ENCODE peak calls at places on chromosomes 4 and X, in nine cellular contexts. D, U, Y, T, K, A, F, R and Q are unnamed samples.

GRCh38 chr4:86592553-86593249 is 1.4 kb upstream of the PTPN13 start:
- DNase-seq in D (peak), U (peak), Y (no peak), T (no peak), K (no peak), A (peak), F (peak), R (no peak), Q (no peak)

GRCh38 chr4:1360423-1361283 is 13.6 kb downstream of the UVSSA start:
- DNase-seq in D (no peak), U (no peak), Y (no peak), T (peak), K (peak), A (peak), F (no peak), R (peak), Q (no peak)

GRCh38 chrX:43958529-43958928 is 14.7 kb downstream of the NDP start:
- DNase-seq in D (peak), U (peak), Y (no peak), T (peak), K (no peak), A (peak), F (peak), R (no peak), Q (peak)

GRCh38 chrX:13125188-13125587 is 80.8 kb upstream of the FAM9C start:
- DNase-seq in D (no peak), U (no peak), Y (no peak), T (no peak), K (no peak), A (no peak), F (no peak), R (no peak), Q (no peak)

GRCh38 chr4:151957163-151957562 is 196.4 kb upstream of the GATB start:
- DNase-seq in D (no peak), U (peak), Y (no peak), T (no peak), K (no peak), A (peak), F (no peak), R (no peak), Q (no peak)

GRCh38 chr4:84691170-84691691 is 108.3 kb downstream of the CDS1 start:
- DNase-seq in D (peak), U (no peak), Y (no peak), T (peak), K (no peak), A (peak), F (peak), R (no peak), Q (no peak)

GRCh38 chr4:153465922-153466636 is at the start of gene TMEM131L:
- DNase-seq in D (peak), U (peak), Y (peak), T (peak), K (peak), A (peak), F (no peak), R (peak), Q (peak)

GRCh38 chr4:54098375-54098774 is 1.6 kb upstream of the GSX2 start:
- DNase-seq in D (no peak), U (peak), Y (no peak), T (no peak), K (no peak), A (no peak), F (no peak), R (no peak), Q (no peak)

GRCh38 chr4:41723286-41723685 is 25.2 kb downstream of the PHOX2B start:
- DNase-seq in D (no peak), U (no peak), Y (no peak), T (no peak), K (no peak), A (no peak), F (no peak), R (no peak), Q (no peak)

GRCh38 chrX:18220786-18221185 is at the start of gene BEND2:
- DNase-seq in D (no peak), U (no peak), Y (no peak), T (no peak), K (no peak), A (no peak), F (no peak), R (no peak), Q (no peak)

GRCh38 chrX:15142084-15142715 is 127.7 kb downstream of the ASB9 start:
- DNase-seq in D (peak), U (no peak), Y (no peak), T (no peak), K (no peak), A (no peak), F (peak), R (no peak), Q (no peak)

GRCh38 chr4:128770807-128771206 is 38.7 kb upstream of the JADE1 start:
- DNase-seq in D (no peak), U (no peak), Y (no peak), T (no peak), K (no peak), A (no peak), F (no peak), R (no peak), Q (no peak)

GRCh38 chr4:168433576-168433975 is 46.7 kb downstream of the DDX60L start:
- DNase-seq in D (peak), U (no peak), Y (no peak), T (no peak), K (no peak), A (no peak), F (peak), R (no peak), Q (no peak)

GRCh38 chrX:124232523-124233201 is 99.8 kb upstream of the TEX13D start:
- DNase-seq in D (peak), U (no peak), Y (no peak), T (no peak), K (no peak), A (no peak), F (peak), R (no peak), Q (no peak)

GRCh38 chr4:89226665-89227572 is 80.7 kb downstream of the GPRIN3 start:
- DNase-seq in D (peak), U (peak), Y (peak), T (peak), K (no peak), A (peak), F (peak), R (peak), Q (peak)

GRCh38 chr4:108943971-108944370 is 181.1 kb upstream of the ETNPPL start:
- DNase-seq in D (no peak), U (no peak), Y (no peak), T (no peak), K (no peak), A (no peak), F (no peak), R (no peak), Q (no peak)

GRCh38 chrX:41449138-41449537 is 2.0 kb downstream of the NYX start:
- DNase-seq in D (no peak), U (no peak), Y (no peak), T (no peak), K (no peak), A (no peak), F (no peak), R (no peak), Q (no peak)
- H3K4me3 ChIP-seq in D (no peak), U (no peak), Y (peak), T (no peak), K (no peak), A (no peak), F (no peak), R (peak), Q (no peak)

DNA sequence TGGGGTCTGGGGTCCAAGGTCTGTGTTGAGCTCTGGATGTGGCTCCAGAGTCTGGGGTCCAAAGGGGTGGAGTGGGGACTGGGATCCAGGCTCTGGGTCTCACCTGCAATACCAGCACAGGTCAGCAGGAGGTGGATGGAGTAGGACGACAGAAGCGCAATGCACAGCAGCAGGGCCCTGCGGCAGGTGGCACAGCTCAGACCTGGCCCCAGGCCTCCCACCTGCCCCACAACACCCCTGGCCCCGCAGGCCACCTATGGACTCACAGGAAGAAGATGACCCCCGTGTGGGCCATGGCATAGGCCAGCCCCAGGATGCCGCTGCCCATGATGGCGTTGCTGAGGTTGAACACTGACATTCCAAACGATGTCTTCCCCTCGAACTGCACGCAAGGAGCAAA is 3.4 kb downstream of the SLC38A5 start:
- DNase-seq in D (no peak), U (no peak), Y (no peak), T (peak), K (no peak), A (no peak), F (no peak), R (no peak), Q (peak)
- TF ChIP-seq CTCF in D (no peak), U (peak), Y (no peak), T (peak), K (no peak), A (peak), F (peak), R (no peak), Q (peak)

GRCh38 chrX:133630362-133630761 is 215.1 kb upstream of the GPC4 start:
- DNase-seq in D (no peak), U (no peak), Y (no peak), T (no peak), K (no peak), A (no peak), F (no peak), R (no peak), Q (no peak)
- H3K4me3 ChIP-seq in D (no peak), U (no peak), Y (no peak), T (no peak), K (no peak), A (no peak), F (no peak), R (no peak), Q (no peak)

GRCh38 chr4:185867770-185868169 is 55.8 kb upstream of the SORBS2 start:
- DNase-seq in D (no peak), U (no peak), Y (no peak), T (no peak), K (no peak), A (no peak), F (no peak), R (no peak), Q (no peak)
- TF ChIP-seq CTCF in D (no peak), U (no peak), Y (no peak), T (no peak), K (no peak), A (no peak), F (no peak), R (no peak), Q (no peak)

GRCh38 chr4:76197971-76198410 is 15.6 kb downstream of the SCARB2 start:
- DNase-seq in D (peak), U (peak), Y (peak), T (peak), K (peak), A (peak), F (no peak), R (peak), Q (peak)

GRCh38 chr4:76197001-76197743 is 16.5 kb downstream of the SCARB2 start:
- DNase-seq in D (no peak), U (no peak), Y (no peak), T (no peak), K (no peak), A (peak), F (no peak), R (no peak), Q (no peak)

GRCh38 chr4:76200771-76201224 is 12.8 kb downstream of the SCARB2 start:
- DNase-seq in D (no peak), U (no peak), Y (no peak), T (peak), K (no peak), A (no peak), F (no peak), R (peak), Q (peak)

GRCh38 chr4:76199664-76200211 is 13.9 kb downstream of the SCARB2 start:
- DNase-seq in D (no peak), U (no peak), Y (no peak), T (peak), K (no peak), A (peak), F (no peak), R (no peak), Q (peak)

DNA sequence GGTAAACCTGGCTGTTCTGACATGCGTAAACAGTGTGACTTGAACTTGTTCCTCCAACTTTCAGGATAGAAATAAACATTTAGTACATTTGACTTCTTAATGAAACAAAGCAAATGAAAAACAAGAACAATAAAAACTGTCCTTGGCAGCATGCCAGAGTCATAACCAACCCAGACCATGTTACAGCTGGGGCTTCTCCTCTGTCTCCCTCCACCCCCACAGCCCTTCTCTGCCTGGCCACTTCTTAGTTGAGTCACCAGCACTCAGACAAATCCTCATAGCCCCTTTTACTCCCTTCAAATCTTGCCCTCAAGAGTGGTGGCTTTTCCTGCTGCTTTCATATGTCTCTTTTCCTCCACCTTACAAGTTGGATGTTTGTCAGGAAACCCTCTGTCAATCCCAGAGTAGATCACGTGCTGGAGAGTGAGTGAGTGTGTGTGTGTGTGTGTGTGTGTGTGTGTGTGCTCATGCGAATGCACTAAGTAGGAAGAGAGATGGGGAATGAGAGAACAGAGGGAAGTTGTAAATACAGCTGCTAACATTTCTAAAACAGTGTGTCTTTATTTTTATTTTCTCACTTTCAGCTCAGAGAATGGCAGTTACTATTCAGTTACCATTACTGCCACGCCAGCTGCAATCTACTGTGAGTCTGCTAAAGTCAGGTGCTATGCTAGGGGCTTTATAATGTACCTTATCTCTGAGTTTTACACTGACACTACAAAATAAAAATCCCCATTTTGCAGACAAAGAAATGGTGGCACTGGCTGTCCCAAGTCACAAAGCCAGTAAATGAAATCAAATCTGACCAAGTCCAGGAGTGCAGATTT is 15.0 kb downstream of the SCARB2 start:
- DNase-seq in D (peak), U (peak), Y (peak), T (peak), K (no peak), A (peak), F (peak), R (no peak), Q (peak)
- H3K4me3 ChIP-seq in D (no peak), U (no peak), Y (peak), T (no peak), K (no peak), A (no peak), F (no peak), R (peak), Q (no peak)

GRCh38 chr4:78951862-78952472 is 12.7 kb upstream of the PAQR3 start:
- DNase-seq in D (peak), U (peak), Y (no peak), T (peak), K (no peak), A (no peak), F (peak), R (no peak), Q (peak)

GRCh38 chr4:78949735-78950134 is 10.5 kb upstream of the PAQR3 start:
- DNase-seq in D (no peak), U (no peak), Y (no peak), T (no peak), K (no peak), A (no peak), F (no peak), R (no peak), Q (no peak)

GRCh38 chr4:78953231-78953630 is 14.0 kb upstream of the PAQR3 start:
- DNase-seq in D (no peak), U (no peak), Y (no peak), T (no peak), K (no peak), A (no peak), F (no peak), R (no peak), Q (no peak)

GRCh38 chr4:78956979-78957378 is 17.7 kb upstream of the PAQR3 start:
- DNase-seq in D (no peak), U (no peak), Y (no peak), T (no peak), K (no peak), A (no peak), F (no peak), R (no peak), Q (no peak)

GRCh38 chr4:78954048-78954666 is 14.9 kb upstream of the PAQR3 start:
- DNase-seq in D (peak), U (peak), Y (no peak), T (no peak), K (no peak), A (no peak), F (peak), R (no peak), Q (peak)
- TF ChIP-seq CTCF in D (peak), U (peak), Y (peak), T (peak), K (no peak), A (peak), F (peak), R (no peak), Q (peak)

GRCh38 chr4:181676546-181676945 is 566.7 kb upstream of the TENM3 start:
- DNase-seq in D (peak), U (no peak), Y (no peak), T (no peak), K (no peak), A (no peak), F (no peak), R (no peak), Q (no peak)

GRCh38 chr4:181670506-181670905 is 572.7 kb upstream of the TENM3 start:
- DNase-seq in D (no peak), U (no peak), Y (no peak), T (no peak), K (no peak), A (no peak), F (no peak), R (no peak), Q (no peak)

GRCh38 chr4:181674315-181674714 is 568.9 kb upstream of the TENM3 start:
- DNase-seq in D (peak), U (no peak), Y (no peak), T (no peak), K (no peak), A (no peak), F (no peak), R (no peak), Q (no peak)

GRCh38 chr4:181672751-181673150 is 570.5 kb upstream of the TENM3 start:
- DNase-seq in D (no peak), U (no peak), Y (no peak), T (no peak), K (no peak), A (no peak), F (no peak), R (no peak), Q (no peak)

DNA sequence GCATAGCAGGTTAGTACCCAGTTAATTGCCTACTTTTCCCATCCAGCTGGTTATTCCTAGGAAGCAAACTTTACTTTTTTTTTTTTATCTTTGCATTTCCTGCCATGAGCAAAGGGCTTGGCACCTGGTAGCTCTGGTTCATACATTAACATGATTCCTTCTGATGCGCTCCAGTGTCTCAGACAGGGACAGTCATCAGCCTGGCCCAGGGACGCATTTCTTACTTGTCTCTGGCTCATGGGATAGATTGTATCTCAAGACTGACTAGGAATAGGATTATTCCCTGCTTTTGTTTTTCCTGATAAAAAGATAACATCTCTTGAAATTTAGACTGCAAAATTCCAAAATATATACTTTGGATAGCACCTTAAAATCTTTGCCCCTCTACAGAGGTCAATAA is 571.5 kb upstream of the TENM3 start:
- DNase-seq in D (peak), U (no peak), Y (no peak), T (no peak), K (no peak), A (no peak), F (no peak), R (no peak), Q (no peak)
- H3K4me3 ChIP-seq in D (no peak), U (no peak), Y (no peak), T (no peak), K (no peak), A (no peak), F (no peak), R (no peak), Q (no peak)

GRCh38 chr4:2630556-2631273 is 94.3 kb downstream of the FAM193A start:
- DNase-seq in D (no peak), U (no peak), Y (peak), T (no peak), K (no peak), A (no peak), F (no peak), R (no peak), Q (no peak)
- TF ChIP-seq CTCF in D (no peak), U (peak), Y (no peak), T (no peak), K (no peak), A (no peak), F (no peak), R (no peak), Q (peak)

GRCh38 chr4:161949941-161950725 is 213.7 kb downstream of the FSTL5 start:
- DNase-seq in D (peak), U (no peak), Y (no peak), T (no peak), K (no peak), A (peak), F (peak), R (no peak), Q (no peak)
- H3K4me3 ChIP-seq in D (no peak), U (no peak), Y (no peak), T (no peak), K (no peak), A (no peak), F (no peak), R (no peak), Q (no peak)